ENCODE peak calls at places on chromosome 19, in nine cellular contexts. One of them, this sample, is unnamed.

GRCh38 chr19:57016076-57016475 is 103.7 kb upstream of the USP29 start:
- DNase-seq in CD8-positive, alpha-beta memory T cell: no peak
- DNase-seq in thoracic aorta: no peak
- DNase-seq in fibroblast of pulmonary artery: no peak
- DNase-seq in LNCaP clone FGC: no peak
- DNase-seq in fibroblast of lung: no peak
- DNase-seq in mucosa of descending colon: no peak
- DNase-seq in heart right ventricle: no peak
- DNase-seq in HCT116: no peak
- DNase-seq in this sample: no peak

GRCh38 chr19:56125806-56126590 is 4.9 kb upstream of the ZNF787 start:
- DNase-seq in CD8-positive, alpha-beta memory T cell: no peak
- DNase-seq in thoracic aorta: no peak
- DNase-seq in fibroblast of pulmonary artery: no peak
- DNase-seq in LNCaP clone FGC: no peak
- DNase-seq in fibroblast of lung: no peak
- DNase-seq in mucosa of descending colon: peak; percentile 64
- DNase-seq in heart right ventricle: no peak
- DNase-seq in HCT116: no peak
- DNase-seq in this sample: no peak

GRCh38 chr19:38977445-38978314 is 2.1 kb upstream of the FBXO17 start:
- DNase-seq in CD8-positive, alpha-beta memory T cell: no peak
- DNase-seq in thoracic aorta: no peak
- DNase-seq in fibroblast of pulmonary artery: no peak
- DNase-seq in LNCaP clone FGC: no peak
- DNase-seq in fibroblast of lung: peak; percentile 57
- DNase-seq in mucosa of descending colon: no peak
- DNase-seq in heart right ventricle: no peak
- DNase-seq in HCT116: no peak
- DNase-seq in this sample: no peak

GRCh38 chr19:39444598-39445257 is 654 bp upstream of the SUPT5H start:
- DNase-seq in CD8-positive, alpha-beta memory T cell: no peak
- DNase-seq in thoracic aorta: no peak
- DNase-seq in fibroblast of pulmonary artery: no peak
- DNase-seq in LNCaP clone FGC: no peak
- DNase-seq in fibroblast of lung: peak; percentile 32
- DNase-seq in mucosa of descending colon: peak; percentile 29
- DNase-seq in heart right ventricle: no peak
- DNase-seq in HCT116: no peak
- DNase-seq in this sample: no peak

GRCh38 chr19:51462276-51462675 is 4.0 kb upstream of the SIGLEC8 start:
- DNase-seq in CD8-positive, alpha-beta memory T cell: no peak
- DNase-seq in thoracic aorta: no peak
- DNase-seq in fibroblast of pulmonary artery: no peak
- DNase-seq in LNCaP clone FGC: no peak
- DNase-seq in fibroblast of lung: no peak
- DNase-seq in mucosa of descending colon: no peak
- DNase-seq in heart right ventricle: no peak
- DNase-seq in HCT116: no peak
- DNase-seq in this sample: no peak

GRCh38 chr19:1634938-1635243 is 17.5 kb downstream of the TCF3 start:
- DNase-seq in CD8-positive, alpha-beta memory T cell: no peak
- DNase-seq in thoracic aorta: no peak
- DNase-seq in fibroblast of pulmonary artery: no peak
- DNase-seq in LNCaP clone FGC: no peak
- DNase-seq in fibroblast of lung: no peak
- DNase-seq in mucosa of descending colon: no peak
- DNase-seq in heart right ventricle: no peak
- DNase-seq in HCT116: no peak
- DNase-seq in this sample: no peak

GRCh38 chr19:3213159-3213558 is 11.3 kb upstream of the CELF5 start:
- DNase-seq in CD8-positive, alpha-beta memory T cell: no peak
- DNase-seq in thoracic aorta: no peak
- DNase-seq in fibroblast of pulmonary artery: no peak
- DNase-seq in LNCaP clone FGC: no peak
- DNase-seq in fibroblast of lung: no peak
- DNase-seq in mucosa of descending colon: no peak
- DNase-seq in heart right ventricle: no peak
- DNase-seq in HCT116: no peak
- DNase-seq in this sample: no peak

GRCh38 chr19:2171349-2172145 is 7.8 kb downstream of the DOT1L start:
- DNase-seq in CD8-positive, alpha-beta memory T cell: peak; percentile 66
- DNase-seq in thoracic aorta: no peak
- DNase-seq in fibroblast of pulmonary artery: peak; percentile 54
- DNase-seq in LNCaP clone FGC: no peak
- DNase-seq in fibroblast of lung: peak; percentile 42
- DNase-seq in mucosa of descending colon: no peak
- DNase-seq in heart right ventricle: peak; percentile 58
- DNase-seq in HCT116: no peak
- DNase-seq in this sample: peak; percentile 75

GRCh38 chr19:29383696-29384095 is 142.1 kb upstream of the VSTM2B start:
- DNase-seq in CD8-positive, alpha-beta memory T cell: no peak
- DNase-seq in thoracic aorta: no peak
- DNase-seq in fibroblast of pulmonary artery: no peak
- DNase-seq in LNCaP clone FGC: no peak
- DNase-seq in fibroblast of lung: no peak
- DNase-seq in mucosa of descending colon: no peak
- DNase-seq in heart right ventricle: no peak
- DNase-seq in HCT116: no peak
- DNase-seq in this sample: no peak

GRCh38 chr19:15672580-15673175 is at the start of gene CYP4F12:
- DNase-seq in CD8-positive, alpha-beta memory T cell: no peak
- DNase-seq in thoracic aorta: no peak
- DNase-seq in fibroblast of pulmonary artery: peak; percentile 20
- DNase-seq in LNCaP clone FGC: peak; percentile 61
- DNase-seq in fibroblast of lung: no peak
- DNase-seq in mucosa of descending colon: peak; percentile 96
- DNase-seq in heart right ventricle: peak; percentile 88
- DNase-seq in HCT116: peak; percentile 49
- DNase-seq in this sample: peak; percentile 24

GRCh38 chr19:55698256-55698655 is 23.2 kb downstream of the EPN1 start:
- DNase-seq in CD8-positive, alpha-beta memory T cell: no peak
- DNase-seq in thoracic aorta: no peak
- DNase-seq in fibroblast of pulmonary artery: no peak
- DNase-seq in LNCaP clone FGC: no peak
- DNase-seq in fibroblast of lung: no peak
- DNase-seq in mucosa of descending colon: no peak
- DNase-seq in heart right ventricle: no peak
- DNase-seq in HCT116: no peak
- DNase-seq in this sample: no peak

GRCh38 chr19:51621178-51621577 is 9.0 kb downstream of the SIGLEC5 start:
- DNase-seq in CD8-positive, alpha-beta memory T cell: no peak
- DNase-seq in thoracic aorta: no peak
- DNase-seq in fibroblast of pulmonary artery: no peak
- DNase-seq in LNCaP clone FGC: no peak
- DNase-seq in fibroblast of lung: no peak
- DNase-seq in mucosa of descending colon: no peak
- DNase-seq in heart right ventricle: no peak
- DNase-seq in HCT116: no peak
- DNase-seq in this sample: no peak

GRCh38 chr19:38079926-38080380 is 144.1 kb downstream of the DPF1 start:
- DNase-seq in CD8-positive, alpha-beta memory T cell: no peak
- DNase-seq in thoracic aorta: no peak
- DNase-seq in fibroblast of pulmonary artery: peak; percentile 84
- DNase-seq in LNCaP clone FGC: peak; percentile 65
- DNase-seq in fibroblast of lung: peak; percentile 96
- DNase-seq in mucosa of descending colon: peak; percentile 20
- DNase-seq in heart right ventricle: no peak
- DNase-seq in HCT116: no peak
- DNase-seq in this sample: no peak

GRCh38 chr19:50313812-50314536 is 15.2 kb downstream of the KCNC3 start:
- DNase-seq in CD8-positive, alpha-beta memory T cell: no peak
- DNase-seq in thoracic aorta: no peak
- DNase-seq in fibroblast of pulmonary artery: no peak
- DNase-seq in LNCaP clone FGC: no peak
- DNase-seq in fibroblast of lung: no peak
- DNase-seq in mucosa of descending colon: no peak
- DNase-seq in heart right ventricle: no peak
- DNase-seq in HCT116: no peak
- DNase-seq in this sample: no peak

GRCh38 chr19:30103981-30104380 is 161.9 kb downstream of the URI1 start:
- DNase-seq in CD8-positive, alpha-beta memory T cell: no peak
- DNase-seq in thoracic aorta: no peak
- DNase-seq in fibroblast of pulmonary artery: no peak
- DNase-seq in LNCaP clone FGC: no peak
- DNase-seq in fibroblast of lung: no peak
- DNase-seq in mucosa of descending colon: no peak
- DNase-seq in heart right ventricle: no peak
- DNase-seq in HCT116: no peak
- DNase-seq in this sample: no peak

GRCh38 chr19:41912899-41913475 is 15.3 kb downstream of the ERFL start:
- DNase-seq in CD8-positive, alpha-beta memory T cell: no peak
- DNase-seq in thoracic aorta: no peak
- DNase-seq in fibroblast of pulmonary artery: no peak
- DNase-seq in LNCaP clone FGC: no peak
- DNase-seq in fibroblast of lung: no peak
- DNase-seq in mucosa of descending colon: no peak
- DNase-seq in heart right ventricle: no peak
- DNase-seq in HCT116: no peak
- DNase-seq in this sample: no peak

GRCh38 chr19:17496337-17496997 is 15.0 kb upstream of the PGLS start:
- DNase-seq in CD8-positive, alpha-beta memory T cell: peak; percentile 73
- DNase-seq in thoracic aorta: no peak
- DNase-seq in fibroblast of pulmonary artery: peak; percentile 74
- DNase-seq in LNCaP clone FGC: no peak
- DNase-seq in fibroblast of lung: peak; percentile 49
- DNase-seq in mucosa of descending colon: peak; percentile 84
- DNase-seq in heart right ventricle: peak; percentile 62
- DNase-seq in HCT116: peak; percentile 71
- DNase-seq in this sample: peak; percentile 81

DNA sequence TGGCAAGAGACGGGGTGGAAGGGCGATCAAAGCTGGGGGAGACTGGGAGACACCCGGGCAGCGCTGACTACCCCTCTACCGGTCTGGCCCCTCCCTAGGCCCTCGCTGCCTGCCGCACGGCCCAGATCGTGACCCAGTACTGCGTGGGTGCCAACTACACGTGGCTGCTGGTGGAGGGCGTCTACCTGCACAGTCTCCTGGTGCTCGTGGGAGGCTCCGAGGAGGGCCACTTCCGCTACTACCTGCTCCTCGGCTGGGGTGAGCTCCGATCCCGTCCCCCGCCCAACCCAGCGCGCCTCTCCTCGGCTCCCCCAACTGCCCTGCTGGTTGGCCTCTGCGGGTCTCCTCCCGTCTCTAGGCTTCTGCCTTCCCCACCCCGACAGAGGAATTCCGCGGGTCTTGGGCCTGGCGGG is 8.8 kb downstream of the GIPR start:
- DNase-seq in CD8-positive, alpha-beta memory T cell: peak; percentile 35
- DNase-seq in thoracic aorta: no peak
- DNase-seq in fibroblast of pulmonary artery: no peak
- DNase-seq in LNCaP clone FGC: no peak
- DNase-seq in fibroblast of lung: no peak
- DNase-seq in mucosa of descending colon: peak; percentile 50
- DNase-seq in heart right ventricle: no peak
- DNase-seq in HCT116: no peak
- DNase-seq in this sample: no peak
- H3K4me3 ChIP-seq in CD8-positive, alpha-beta memory T cell: peak overlapping the region; percentile 59
- H3K4me3 ChIP-seq in thoracic aorta: peak overlapping the region; percentile 43
- H3K4me3 ChIP-seq in fibroblast of pulmonary artery: peak overlapping the region; percentile 36
- H3K4me3 ChIP-seq in LNCaP clone FGC: no peak overlapping the region
- H3K4me3 ChIP-seq in fibroblast of lung: no peak overlapping the region
- H3K4me3 ChIP-seq in mucosa of descending colon: no peak overlapping the region
- H3K4me3 ChIP-seq in heart right ventricle: peak overlapping the region; percentile 38
- H3K4me3 ChIP-seq in HCT116: peak overlapping the region; percentile 75
- H3K4me3 ChIP-seq in this sample: no peak overlapping the region

DNA sequence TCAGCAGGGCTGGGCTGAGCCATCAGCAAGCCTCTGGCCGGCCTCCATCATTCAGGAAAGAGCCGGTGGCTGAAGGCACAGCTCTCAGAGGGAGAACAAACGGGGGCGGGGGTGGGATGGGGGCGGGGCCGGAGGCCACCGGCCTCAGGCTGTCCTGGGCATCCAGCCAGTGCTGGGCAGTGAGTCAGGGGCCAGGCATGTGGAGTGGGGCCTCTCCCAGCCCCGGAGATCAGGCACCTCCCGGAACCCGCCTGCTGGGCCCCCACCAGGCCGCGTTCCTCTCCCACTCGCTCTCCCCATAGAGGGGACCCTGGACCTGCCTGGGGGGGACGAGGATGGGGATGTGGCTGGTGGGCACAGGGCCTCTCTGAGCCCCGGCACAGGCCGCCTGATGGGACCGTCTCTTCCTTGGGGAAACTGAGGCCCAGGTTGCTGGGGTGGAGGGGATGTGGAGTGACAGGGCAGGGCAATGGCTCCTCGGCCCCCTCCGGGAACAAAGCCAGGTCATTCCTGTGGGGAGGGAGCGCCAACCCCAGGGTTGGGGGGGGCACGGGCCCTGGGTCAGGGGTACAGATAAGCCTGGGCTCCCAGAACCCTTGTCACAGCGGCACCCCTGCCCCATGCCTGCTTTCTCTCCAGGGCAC is 12.9 kb downstream of the SPC24 start:
- DNase-seq in CD8-positive, alpha-beta memory T cell: no peak
- DNase-seq in thoracic aorta: peak; percentile 82
- DNase-seq in fibroblast of pulmonary artery: peak; percentile 98
- DNase-seq in LNCaP clone FGC: no peak
- DNase-seq in fibroblast of lung: peak; percentile 90
- DNase-seq in mucosa of descending colon: peak; percentile 55
- DNase-seq in heart right ventricle: peak; percentile 92
- DNase-seq in HCT116: peak; percentile 79
- DNase-seq in this sample: no peak
- H3K4me3 ChIP-seq in CD8-positive, alpha-beta memory T cell: no peak overlapping the region
- H3K4me3 ChIP-seq in thoracic aorta: peak overlapping the region; percentile 60
- H3K4me3 ChIP-seq in fibroblast of pulmonary artery: peak overlapping the region; percentile 29
- H3K4me3 ChIP-seq in LNCaP clone FGC: no peak overlapping the region
- H3K4me3 ChIP-seq in fibroblast of lung: no peak overlapping the region
- H3K4me3 ChIP-seq in mucosa of descending colon: no peak overlapping the region
- H3K4me3 ChIP-seq in heart right ventricle: peak overlapping the region; percentile 30
- H3K4me3 ChIP-seq in HCT116: peak overlapping the region; percentile 58
- H3K4me3 ChIP-seq in this sample: no peak overlapping the region

DNA sequence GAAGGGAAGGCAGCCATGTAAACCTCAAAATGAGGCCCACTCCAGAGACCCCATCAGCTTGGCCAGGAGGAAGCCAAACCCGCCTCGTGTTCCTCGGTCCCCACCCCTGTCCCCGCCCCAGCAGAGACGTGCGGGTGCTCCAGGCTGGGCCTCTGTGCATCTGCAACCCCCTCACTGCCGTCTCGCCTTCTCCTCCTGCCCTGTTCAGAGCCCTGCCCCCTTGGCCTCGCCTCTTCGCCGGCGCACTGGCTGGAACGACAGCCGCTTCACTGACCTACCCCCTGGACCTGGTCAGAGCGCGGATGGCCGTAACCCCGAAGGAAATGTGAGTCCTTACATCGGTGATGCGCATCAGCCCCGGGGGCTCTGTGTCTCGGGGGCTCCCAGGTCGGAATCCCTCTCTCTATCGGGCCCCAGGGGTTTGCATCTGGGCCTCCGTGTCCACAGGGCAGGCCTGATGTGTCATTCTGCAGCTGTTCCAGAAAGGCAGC is 32.2 kb downstream of the TMEM161A start:
- DNase-seq in CD8-positive, alpha-beta memory T cell: no peak
- DNase-seq in thoracic aorta: no peak
- DNase-seq in fibroblast of pulmonary artery: peak; percentile 7
- DNase-seq in LNCaP clone FGC: no peak
- DNase-seq in fibroblast of lung: no peak
- DNase-seq in mucosa of descending colon: peak; percentile 21
- DNase-seq in heart right ventricle: no peak
- DNase-seq in HCT116: no peak
- DNase-seq in this sample: no peak
- H3K4me3 ChIP-seq in CD8-positive, alpha-beta memory T cell: no peak overlapping the region
- H3K4me3 ChIP-seq in thoracic aorta: peak overlapping the region; percentile 25
- H3K4me3 ChIP-seq in fibroblast of pulmonary artery: peak overlapping the region; percentile 53
- H3K4me3 ChIP-seq in LNCaP clone FGC: no peak overlapping the region
- H3K4me3 ChIP-seq in fibroblast of lung: peak overlapping the region; percentile 22
- H3K4me3 ChIP-seq in mucosa of descending colon: no peak overlapping the region
- H3K4me3 ChIP-seq in heart right ventricle: peak overlapping the region; percentile 42
- H3K4me3 ChIP-seq in HCT116: peak overlapping the region; percentile 63
- H3K4me3 ChIP-seq in this sample: no peak overlapping the region

GRCh38 chr19:8336665-8337064 is 6.4 kb downstream of the KANK3 start:
- DNase-seq in CD8-positive, alpha-beta memory T cell: no peak
- DNase-seq in thoracic aorta: no peak
- DNase-seq in fibroblast of pulmonary artery: no peak
- DNase-seq in LNCaP clone FGC: no peak
- DNase-seq in fibroblast of lung: no peak
- DNase-seq in mucosa of descending colon: no peak
- DNase-seq in heart right ventricle: no peak
- DNase-seq in HCT116: no peak
- DNase-seq in this sample: no peak
- H3K4me3 ChIP-seq in CD8-positive, alpha-beta memory T cell: no peak overlapping the region
- H3K4me3 ChIP-seq in thoracic aorta: no peak overlapping the region
- H3K4me3 ChIP-seq in fibroblast of pulmonary artery: no peak overlapping the region
- H3K4me3 ChIP-seq in LNCaP clone FGC: no peak overlapping the region
- H3K4me3 ChIP-seq in fibroblast of lung: no peak overlapping the region
- H3K4me3 ChIP-seq in mucosa of descending colon: no peak overlapping the region
- H3K4me3 ChIP-seq in heart right ventricle: no peak overlapping the region
- H3K4me3 ChIP-seq in HCT116: peak overlapping the region; percentile 82
- H3K4me3 ChIP-seq in this sample: no peak overlapping the region